ENCODE peak calls at places on chromosomes 11 and 22, in seven cellular contexts. One of them, this sample, is unnamed.

GRCh38 chr22:42912049-42912448 is 55.0 kb upstream of the ARFGAP3 start:
- DNase-seq in SK-N-SH: no peak
- DNase-seq in H1: no peak
- DNase-seq in GM12878: no peak
- DNase-seq in K562: no peak
- DNase-seq in HepG2: no peak
- DNase-seq in HCT116: no peak
- DNase-seq in this sample: no peak

GRCh38 chr22:43878079-43878795 is 13.6 kb downstream of the PNPLA5 start:
- DNase-seq in H1: no peak
- DNase-seq in K562: no peak
- DNase-seq in GM12878: no peak
- DNase-seq in HepG2: no peak
- DNase-seq in SK-N-SH: no peak
- DNase-seq in HCT116: no peak
- DNase-seq in this sample: no peak

GRCh38 chr11:111935331-111936044 is 1.7 kb upstream of the DIXDC1 start:
- DNase-seq in GM12878: no peak
- DNase-seq in SK-N-SH: no peak
- DNase-seq in HepG2: peak; percentile 94
- DNase-seq in H1: no peak
- DNase-seq in HCT116: no peak
- DNase-seq in K562: no peak
- DNase-seq in this sample: no peak

GRCh38 chr22:43819691-43820670 is 7.9 kb upstream of the EFCAB6 start:
- DNase-seq in HepG2: no peak
- DNase-seq in GM12878: no peak
- DNase-seq in K562: no peak
- DNase-seq in SK-N-SH: no peak
- DNase-seq in HCT116: no peak
- DNase-seq in H1: peak; percentile 35
- DNase-seq in this sample: no peak

GRCh38 chr11:2142300-2142759 is 3.1 kb upstream of the IGF2 start:
- DNase-seq in HCT116: no peak
- DNase-seq in H1: no peak
- DNase-seq in SK-N-SH: no peak
- DNase-seq in GM12878: no peak
- DNase-seq in HepG2: no peak
- DNase-seq in K562: no peak
- DNase-seq in this sample: no peak

GRCh38 chr11:58024601-58025091 is 965 bp downstream of the OR9Q1 start:
- DNase-seq in H1: no peak
- DNase-seq in SK-N-SH: no peak
- DNase-seq in K562: no peak
- DNase-seq in GM12878: no peak
- DNase-seq in HCT116: no peak
- DNase-seq in HepG2: no peak
- DNase-seq in this sample: no peak

GRCh38 chr22:49825436-49825835 is 2.2 kb downstream of the BRD1 start:
- DNase-seq in GM12878: no peak
- DNase-seq in H1: no peak
- DNase-seq in HCT116: no peak
- DNase-seq in HepG2: peak; percentile 34
- DNase-seq in K562: no peak
- DNase-seq in SK-N-SH: no peak
- DNase-seq in this sample: no peak

GRCh38 chr11:8577791-8578581 is 16.0 kb downstream of the STK33 start:
- DNase-seq in H1: no peak
- DNase-seq in GM12878: no peak
- DNase-seq in K562: no peak
- DNase-seq in HepG2: no peak
- DNase-seq in HCT116: no peak
- DNase-seq in SK-N-SH: no peak
- DNase-seq in this sample: no peak

GRCh38 chr11:47433157-47433556 is 6.9 kb upstream of the PSMC3 start:
- DNase-seq in HCT116: no peak
- DNase-seq in GM12878: no peak
- DNase-seq in H1: no peak
- DNase-seq in HepG2: peak; percentile 27
- DNase-seq in K562: no peak
- DNase-seq in SK-N-SH: no peak
- DNase-seq in this sample: peak; percentile 35

GRCh38 chr22:47567741-47568140 is 805.3 kb downstream of the TBC1D22A start:
- DNase-seq in K562: no peak
- DNase-seq in SK-N-SH: no peak
- DNase-seq in GM12878: no peak
- DNase-seq in HepG2: no peak
- DNase-seq in HCT116: no peak
- DNase-seq in H1: no peak
- DNase-seq in this sample: no peak

GRCh38 chr11:47104337-47104950 is 72.2 kb downstream of the ARFGAP2 start:
- DNase-seq in GM12878: no peak
- DNase-seq in H1: no peak
- DNase-seq in HepG2: no peak
- DNase-seq in HCT116: no peak
- DNase-seq in K562: no peak
- DNase-seq in SK-N-SH: no peak
- DNase-seq in this sample: no peak

GRCh38 chr11:130473056-130473794 is 24.8 kb downstream of the ADAMTS15 start:
- DNase-seq in H1: peak; percentile 41
- DNase-seq in HepG2: no peak
- DNase-seq in HCT116: no peak
- DNase-seq in SK-N-SH: no peak
- DNase-seq in K562: no peak
- DNase-seq in GM12878: no peak
- DNase-seq in this sample: no peak

GRCh38 chr11:1695548-1696108 is 1.4 kb upstream of the KRTAP5-6 start:
- DNase-seq in HCT116: no peak
- DNase-seq in K562: no peak
- DNase-seq in HepG2: no peak
- DNase-seq in SK-N-SH: no peak
- DNase-seq in GM12878: no peak
- DNase-seq in H1: no peak
- DNase-seq in this sample: no peak

GRCh38 chr11:67367014-67367835 is 6.2 kb downstream of the CLCF1 start:
- DNase-seq in K562: peak; percentile 46
- DNase-seq in HCT116: no peak
- DNase-seq in H1: no peak
- DNase-seq in HepG2: no peak
- DNase-seq in GM12878: no peak
- DNase-seq in SK-N-SH: no peak
- DNase-seq in this sample: no peak

GRCh38 chr11:111603633-111604130 is 1.4 kb downstream of the SIK2 start:
- DNase-seq in H1: no peak
- DNase-seq in HepG2: no peak
- DNase-seq in SK-N-SH: no peak
- DNase-seq in K562: no peak
- DNase-seq in HCT116: no peak
- DNase-seq in GM12878: no peak
- DNase-seq in this sample: no peak

GRCh38 chr11:114077482-114078305 is 18.2 kb downstream of the ZBTB16 start:
- DNase-seq in SK-N-SH: no peak
- DNase-seq in HCT116: no peak
- DNase-seq in H1: no peak
- DNase-seq in HepG2: no peak
- DNase-seq in K562: no peak
- DNase-seq in GM12878: no peak
- DNase-seq in this sample: no peak
- TF ChIP-seq JUND in SK-N-SH: no peak
- TF ChIP-seq JUND in HCT116: no peak
- TF ChIP-seq JUND in H1: no peak
- TF ChIP-seq JUND in HepG2: no peak
- TF ChIP-seq JUND in K562: no peak
- TF ChIP-seq JUND in GM12878: no peak
- TF ChIP-seq JUND in this sample: no peak

GRCh38 chr22:27732391-27732790 is 69.2 kb downstream of the MN1 start:
- DNase-seq in K562: no peak
- DNase-seq in HCT116: no peak
- DNase-seq in H1: no peak
- DNase-seq in SK-N-SH: no peak
- DNase-seq in GM12878: no peak
- DNase-seq in HepG2: no peak
- DNase-seq in this sample: no peak
- TF ChIP-seq JUND in K562: no peak
- TF ChIP-seq JUND in HCT116: no peak
- TF ChIP-seq JUND in H1: no peak
- TF ChIP-seq JUND in SK-N-SH: no peak
- TF ChIP-seq JUND in GM12878: no peak
- TF ChIP-seq JUND in HepG2: no peak
- TF ChIP-seq JUND in this sample: no peak

DNA sequence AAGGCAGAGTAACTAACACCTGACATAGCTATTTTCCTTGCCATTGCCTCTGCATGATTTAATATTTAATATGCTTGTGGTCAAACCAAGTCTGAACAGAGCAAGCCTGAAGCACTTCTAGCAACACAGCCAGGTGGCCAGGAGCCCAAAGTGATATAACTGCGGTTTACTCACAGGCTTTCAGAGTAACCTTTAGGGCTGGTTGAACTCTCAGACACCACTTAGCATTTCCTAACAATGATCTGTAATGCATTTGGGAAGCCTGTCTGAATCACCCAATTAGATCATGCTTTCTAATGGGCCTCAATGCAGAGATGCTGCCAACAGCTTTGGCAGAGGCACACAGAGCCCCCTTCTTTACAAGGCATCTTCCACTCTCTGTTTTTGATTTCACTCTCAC is 96.1 kb downstream of the FDX1 start:
- DNase-seq in GM12878: peak; percentile 15
- DNase-seq in SK-N-SH: no peak
- DNase-seq in HCT116: no peak
- DNase-seq in H1: no peak
- DNase-seq in HepG2: no peak
- DNase-seq in K562: peak; percentile 1
- DNase-seq in this sample: no peak
- TF ChIP-seq JUND in GM12878: no peak
- TF ChIP-seq JUND in SK-N-SH: no peak
- TF ChIP-seq JUND in HCT116: no peak
- TF ChIP-seq JUND in H1: no peak
- TF ChIP-seq JUND in HepG2: no peak
- TF ChIP-seq JUND in K562: no peak
- TF ChIP-seq JUND in this sample: no peak

DNA sequence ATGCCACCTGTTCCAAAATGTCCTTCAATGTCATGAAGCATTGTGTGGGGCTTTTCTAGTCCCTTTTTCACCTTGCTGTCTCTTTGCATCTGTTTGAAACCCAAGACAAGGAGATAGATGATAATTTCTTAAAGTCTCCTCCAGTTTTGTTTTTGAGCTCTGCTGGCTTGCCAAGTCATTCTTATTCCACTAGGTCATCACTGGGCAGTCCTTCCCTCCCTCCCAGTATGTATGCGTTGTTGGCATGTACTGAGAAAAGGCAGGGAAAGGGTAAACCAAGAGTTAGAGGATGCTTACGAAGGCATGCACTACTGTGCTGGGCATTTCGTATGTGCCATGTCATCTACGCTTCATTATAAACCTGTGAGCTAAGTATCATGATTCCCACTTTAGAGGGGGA is 78.6 kb downstream of the PARVA start:
- DNase-seq in HCT116: no peak
- DNase-seq in GM12878: no peak
- DNase-seq in SK-N-SH: no peak
- DNase-seq in HepG2: no peak
- DNase-seq in K562: no peak
- DNase-seq in H1: no peak
- DNase-seq in this sample: no peak
- TF ChIP-seq JUND in HCT116: no peak
- TF ChIP-seq JUND in GM12878: no peak
- TF ChIP-seq JUND in SK-N-SH: peak; percentile 57
- TF ChIP-seq JUND in HepG2: no peak
- TF ChIP-seq JUND in K562: no peak
- TF ChIP-seq JUND in H1: no peak
- TF ChIP-seq JUND in this sample: no peak

GRCh38 chr11:108193725-108194124 is 28.7 kb downstream of the NPAT start:
- DNase-seq in GM12878: no peak
- DNase-seq in K562: no peak
- DNase-seq in HepG2: no peak
- DNase-seq in H1: no peak
- DNase-seq in HCT116: no peak
- DNase-seq in SK-N-SH: no peak
- DNase-seq in this sample: no peak
- TF ChIP-seq JUND in GM12878: no peak
- TF ChIP-seq JUND in K562: no peak
- TF ChIP-seq JUND in HepG2: no peak
- TF ChIP-seq JUND in H1: no peak
- TF ChIP-seq JUND in HCT116: no peak
- TF ChIP-seq JUND in SK-N-SH: no peak
- TF ChIP-seq JUND in this sample: no peak

GRCh38 chr22:36979016-36979415 is 40.2 kb downstream of the TST start:
- DNase-seq in HCT116: no peak
- DNase-seq in HepG2: no peak
- DNase-seq in K562: no peak
- DNase-seq in GM12878: no peak
- DNase-seq in H1: no peak
- DNase-seq in SK-N-SH: no peak
- DNase-seq in this sample: no peak

GRCh38 chr22:36981247-36981775 is 37.9 kb downstream of the TST start:
- DNase-seq in HepG2: no peak
- DNase-seq in K562: no peak
- DNase-seq in HCT116: no peak
- DNase-seq in GM12878: no peak
- DNase-seq in H1: no peak
- DNase-seq in SK-N-SH: no peak
- DNase-seq in this sample: no peak

GRCh38 chr22:36977401-36977861 is 41.8 kb downstream of the TST start:
- DNase-seq in HepG2: peak; percentile 41
- DNase-seq in HCT116: no peak
- DNase-seq in GM12878: peak; percentile 28
- DNase-seq in K562: peak; percentile 66
- DNase-seq in SK-N-SH: peak; percentile 56
- DNase-seq in H1: peak; percentile 90
- DNase-seq in this sample: no peak

GRCh38 chr22:36979511-36979910 is 39.7 kb downstream of the TST start:
- DNase-seq in GM12878: no peak
- DNase-seq in K562: no peak
- DNase-seq in H1: no peak
- DNase-seq in HCT116: no peak
- DNase-seq in HepG2: no peak
- DNase-seq in SK-N-SH: no peak
- DNase-seq in this sample: no peak

GRCh38 chr22:36977947-36978660 is 41.1 kb downstream of the TST start:
- DNase-seq in HCT116: peak; percentile 70
- DNase-seq in GM12878: peak; percentile 57
- DNase-seq in H1: peak; percentile 88
- DNase-seq in HepG2: peak; percentile 72
- DNase-seq in SK-N-SH: peak; percentile 96
- DNase-seq in K562: peak; percentile 87
- DNase-seq in this sample: peak; percentile 72
- TF ChIP-seq JUND in HCT116: no peak
- TF ChIP-seq JUND in GM12878: no peak
- TF ChIP-seq JUND in H1: no peak
- TF ChIP-seq JUND in HepG2: no peak
- TF ChIP-seq JUND in SK-N-SH: no peak
- TF ChIP-seq JUND in K562: peak; percentile 46
- TF ChIP-seq JUND in this sample: no peak

GRCh38 chr11:19978668-19979518 is 181.4 kb downstream of the DBX1 start:
- DNase-seq in K562: no peak
- DNase-seq in HepG2: peak; percentile 88
- DNase-seq in GM12878: peak; percentile 40
- DNase-seq in H1: no peak
- DNase-seq in SK-N-SH: no peak
- DNase-seq in HCT116: peak; percentile 65
- DNase-seq in this sample: peak; percentile 75
- TF ChIP-seq JUND in K562: peak; percentile 94
- TF ChIP-seq JUND in HepG2: peak; percentile 90
- TF ChIP-seq JUND in GM12878: no peak
- TF ChIP-seq JUND in H1: no peak
- TF ChIP-seq JUND in SK-N-SH: peak; percentile 63
- TF ChIP-seq JUND in HCT116: peak; percentile 69
- TF ChIP-seq JUND in this sample: no peak

This sample was measured in T47D.